ENCODE peak calls at places on chromosome 1, in six cellular contexts. R is non-pigmented ciliary epithelial cell; K is activated CD4-positive, alpha-beta T cell treated with anti-CD3 and anti-CD28 coated beads, Interleukin-2, amount 50 U/mL, for 1 hour; Y is psoas muscle; N is stimulated activated naive CD4-positive, alpha-beta T cell; X is Right ventricle myocardium inferior. E is an unnamed sample.

GRCh38 chr1:161987872-161988271 is 35.8 kb downstream of the OLFML2B start:
- DNase-seq in K (no peak), N (no peak), X (no peak), R (no peak), Y (no peak), E (no peak)

GRCh38 chr1:45924736-45925135 is 121.3 kb downstream of the MAST2 start:
- DNase-seq in K (no peak), R (peak; percentile 26), Y (no peak), X (no peak), N (no peak), E (no peak)

GRCh38 chr1:2044510-2045319 is 5.5 kb upstream of the PRKCZ start:
- DNase-seq in Y (peak; percentile 79), N (peak; percentile 74), K (peak; percentile 74), X (peak; percentile 87), R (no peak), E (peak; percentile 65)

GRCh38 chr1:39672551-39672947 is 642 bp upstream of the NT5C1A start:
- DNase-seq in N (peak; percentile 11), Y (no peak), K (peak; percentile 29), R (no peak), X (no peak), E (no peak)

GRCh38 chr1:17123196-17124045 is 4.2 kb upstream of the PADI2 start:
- DNase-seq in R (no peak), Y (no peak), N (no peak), K (no peak), X (no peak), E (no peak)

GRCh38 chr1:42971848-42972291 is 13.2 kb upstream of the SLC2A1 start:
- DNase-seq in N (no peak), X (no peak), Y (no peak), R (no peak), K (no peak), E (no peak)

GRCh38 chr1:99755664-99756063 is 10.8 kb downstream of the FRRS1 start:
- DNase-seq in K (no peak), N (no peak), Y (no peak), X (no peak), R (no peak), E (no peak)

GRCh38 chr1:182611787-182612186 is 7.6 kb upstream of the RGS16 start:
- DNase-seq in X (no peak), N (no peak), K (no peak), Y (no peak), R (no peak), E (peak; percentile 49)

GRCh38 chr1:156160744-156161181 is 7.4 kb downstream of the SEMA4A start:
- DNase-seq in X (peak; percentile 91), R (no peak), Y (peak; percentile 94), K (peak; percentile 61), N (peak; percentile 70), E (no peak)

GRCh38 chr1:207826557-207827487 is 75.0 kb downstream of the CD46 start:
- DNase-seq in Y (no peak), K (no peak), X (no peak), R (no peak), N (no peak), E (no peak)

GRCh38 chr1:204468766-204469302 is 25.8 kb downstream of the PIK3C2B start:
- DNase-seq in R (no peak), K (no peak), X (no peak), Y (no peak), N (no peak), E (no peak)

GRCh38 chr1:2086446-2087082 is 36.4 kb downstream of the PRKCZ start:
- DNase-seq in N (no peak), R (no peak), Y (no peak), X (peak; percentile 50), K (no peak), E (no peak)

GRCh38 chr1:23553896-23554480 is 5.3 kb downstream of the ID3 start:
- DNase-seq in Y (no peak), R (no peak), N (no peak), X (no peak), K (no peak), E (peak; percentile 15)

GRCh38 chr1:228084325-228084724 is 1.8 kb downstream of the ARF1 start:
- DNase-seq in Y (peak; percentile 7), R (peak; percentile 47), X (no peak), K (no peak), N (no peak), E (no peak)

GRCh38 chr1:185483647-185484450 is 166.8 kb upstream of the IVNS1ABP start:
- DNase-seq in Y (no peak), N (no peak), X (no peak), K (no peak), R (peak; percentile 81), E (no peak)

GRCh38 chr1:172941945-172942344 is 108.8 kb downstream of the TNFSF18 start:
- DNase-seq in K (no peak), X (no peak), R (no peak), N (no peak), Y (no peak), E (no peak)

GRCh38 chr1:22958556-22958955 is 14.1 kb downstream of the LACTBL1 start:
- DNase-seq in X (no peak), K (no peak), Y (no peak), N (no peak), R (no peak), E (no peak)

GRCh38 chr1:34929853-34930701 is 627 bp upstream of the DLGAP3 start:
- DNase-seq in R (no peak), N (no peak), Y (no peak), K (no peak), X (no peak), E (no peak)

GRCh38 chr1:101033017-101033416 is 7.4 kb upstream of the DPH5 start:
- DNase-seq in X (no peak), R (no peak), N (no peak), Y (no peak), K (no peak), E (no peak)

GRCh38 chr1:59732219-59732955 is 82.4 kb upstream of the HOOK1 start:
- DNase-seq in K (no peak), Y (no peak), R (no peak), X (no peak), N (no peak), E (no peak)

GRCh38 chr1:112618114-112618720 is 724 bp downstream of the ST7L start:
- DNase-seq in R (no peak), X (no peak), Y (no peak), N (peak; percentile 22), K (peak; percentile 19), E (peak; percentile 26)

GRCh38 chr1:116567790-116568667 is 2.8 kb downstream of the CD58 start:
- DNase-seq in K (no peak), Y (no peak), R (no peak), N (no peak), X (no peak), E (no peak)

GRCh38 chr1:225476100-225476511 is 48.3 kb upstream of the LBR start:
- DNase-seq in R (no peak), N (no peak), X (no peak), K (no peak), Y (no peak), E (no peak)

GRCh38 chr1:170537798-170538503 is 6.0 kb downstream of the GORAB start:
- DNase-seq in K (no peak), N (no peak), Y (no peak), R (no peak), X (no peak), E (no peak)

GRCh38 chr1:172969611-172970010 is 81.1 kb downstream of the TNFSF18 start:
- DNase-seq in K (no peak), X (no peak), Y (no peak), N (no peak), R (no peak), E (no peak)

GRCh38 chr1:84842748-84843231 is 50.2 kb downstream of the LPAR3 start:
- DNase-seq in R (no peak), Y (no peak), K (no peak), X (no peak), N (no peak), E (no peak)

GRCh38 chr1:199857103-199857502 is 170.4 kb upstream of the NR5A2 start:
- DNase-seq in X (no peak), R (peak; percentile 36), N (no peak), K (no peak), Y (no peak), E (no peak)

GRCh38 chr1:45982359-45982758 is 150.1 kb downstream of the PIK3R3 start:
- DNase-seq in K (no peak), R (no peak), X (no peak), N (no peak), Y (no peak), E (no peak)

GRCh38 chr1:108828074-108828961 is 28.6 kb downstream of the AKNAD1 start:
- DNase-seq in K (peak; percentile 70), N (peak; percentile 57), X (peak; percentile 84), Y (peak; percentile 83), R (no peak), E (peak; percentile 77)

GRCh38 chr1:209012443-209013196 is 570.9 kb upstream of the CAMK1G start:
- DNase-seq in N (no peak), Y (no peak), K (no peak), X (no peak), R (no peak), E (no peak)

GRCh38 chr1:246679211-246680177 is 44.7 kb upstream of the SCCPDH start:
- DNase-seq in R (no peak), Y (no peak), N (no peak), X (no peak), K (no peak), E (no peak)

GRCh38 chr1:226690460-226690982 is 48.6 kb downstream of the ITPKB start:
- DNase-seq in Y (no peak), N (peak; percentile 66), R (no peak), K (peak; percentile 61), X (no peak), E (no peak)